ENCODE peak calls at places on chromosome 16, in ten cellular contexts. U is cardiac muscle cell, X is astrocyte of the spinal cord, D is cardiac fibroblast, G is IMR-90, K is psoas muscle, P is left ventricle myocardium inferior, L is tibial artery, V is right atrium auricular region, Y is fibroblast of lung. R is an unnamed sample.

GRCh38 chr16:8828541-8829165 is 31.0 kb downstream of the PMM2 start:
- DNase-seq in P (no peak), D (no peak), V (no peak), Y (peak; percentile 27), U (no peak), L (no peak), X (no peak), K (no peak), G (no peak), R (no peak)

GRCh38 chr16:59574296-59574695 is 840.2 kb upstream of the GOT2 start:
- DNase-seq in U (no peak), X (no peak), K (no peak), V (no peak), D (no peak), L (no peak), P (no peak), Y (no peak), G (no peak), R (no peak)

GRCh38 chr16:75494696-75495601 is at the start of gene CHST6:
- DNase-seq in K (no peak), G (no peak), X (peak; percentile 22), Y (peak; percentile 52), U (peak; percentile 73), L (no peak), D (peak; percentile 31), P (peak; percentile 41), V (no peak), R (no peak)

GRCh38 chr16:7440886-7441400 is 108.3 kb downstream of the RBFOX1 start:
- DNase-seq in X (no peak), L (no peak), Y (no peak), P (no peak), D (no peak), V (no peak), U (no peak), G (no peak), K (no peak), R (no peak)

GRCh38 chr16:72072514-72073342 is 9.7 kb downstream of the HPR start:
- DNase-seq in D (peak; percentile 85), X (no peak), V (no peak), U (peak; percentile 3), G (no peak), P (no peak), K (no peak), L (peak; percentile 27), Y (peak; percentile 23), R (peak; percentile 10)

GRCh38 chr16:86751081-86752030 is 173.0 kb downstream of the FOXL1 start:
- DNase-seq in G (peak; percentile 87), L (peak; percentile 63), D (peak; percentile 88), P (no peak), U (no peak), Y (peak; percentile 92), X (peak; percentile 94), V (no peak), K (no peak), R (peak; percentile 70)

GRCh38 chr16:67384778-67385510 is 8.4 kb downstream of the TPPP3 start:
- DNase-seq in Y (peak; percentile 60), D (peak; percentile 52), X (no peak), V (no peak), U (no peak), L (no peak), K (no peak), G (no peak), P (no peak), R (no peak)

GRCh38 chr16:57955572-57955971 is 15.4 kb downstream of the CNGB1 start:
- DNase-seq in G (no peak), D (no peak), K (no peak), Y (peak; percentile 8), V (no peak), P (no peak), L (no peak), U (no peak), X (no peak), R (no peak)

GRCh38 chr16:10511829-10512228 is 68.6 kb downstream of the EMP2 start:
- DNase-seq in V (no peak), K (no peak), L (no peak), D (no peak), U (no peak), X (no peak), P (no peak), G (no peak), Y (no peak), R (no peak)

GRCh38 chr16:54203851-54204505 is 82.6 kb downstream of the IRX3 start:
- DNase-seq in Y (no peak), L (no peak), G (no peak), X (no peak), K (no peak), P (no peak), U (no peak), V (no peak), D (no peak), R (no peak)

GRCh38 chr16:54577566-54578180 is 291.1 kb upstream of the IRX3 start:
- DNase-seq in U (no peak), K (no peak), Y (no peak), V (no peak), P (no peak), G (no peak), D (no peak), L (no peak), X (no peak), R (no peak)

GRCh38 chr16:79651363-79651762 is 50.8 kb upstream of the MAF start:
- DNase-seq in P (peak; percentile 28), Y (peak; percentile 85), U (no peak), X (peak; percentile 83), L (peak; percentile 75), G (peak; percentile 1), K (peak; percentile 66), D (peak; percentile 69), V (peak; percentile 62), R (no peak)

GRCh38 chr16:59698341-59698979 is 964.3 kb upstream of the GOT2 start:
- DNase-seq in L (no peak), Y (peak; percentile 76), V (no peak), K (no peak), P (no peak), G (peak; percentile 32), D (peak; percentile 3), X (peak; percentile 58), U (no peak), R (peak; percentile 4)

GRCh38 chr16:87686697-87687570 is 78.9 kb downstream of the KLHDC4 start:
- DNase-seq in D (peak; percentile 8), Y (peak; percentile 6), U (no peak), P (no peak), G (no peak), L (no peak), K (no peak), V (no peak), X (no peak), R (no peak)

GRCh38 chr16:1989209-1989825 is 453 bp upstream of the SYNGR3 start:
- DNase-seq in Y (no peak), G (no peak), K (no peak), X (no peak), P (no peak), L (no peak), V (no peak), D (no peak), U (no peak), R (no peak)
- H3K4me3 ChIP-seq in Y (no peak overlapping the region), G (peak overlapping the region; percentile 52), K (no peak overlapping the region), X (no peak overlapping the region), P (no peak overlapping the region), L (no peak overlapping the region), V (no peak overlapping the region), D (no peak overlapping the region), U (no peak overlapping the region), R (no peak overlapping the region)

DNA sequence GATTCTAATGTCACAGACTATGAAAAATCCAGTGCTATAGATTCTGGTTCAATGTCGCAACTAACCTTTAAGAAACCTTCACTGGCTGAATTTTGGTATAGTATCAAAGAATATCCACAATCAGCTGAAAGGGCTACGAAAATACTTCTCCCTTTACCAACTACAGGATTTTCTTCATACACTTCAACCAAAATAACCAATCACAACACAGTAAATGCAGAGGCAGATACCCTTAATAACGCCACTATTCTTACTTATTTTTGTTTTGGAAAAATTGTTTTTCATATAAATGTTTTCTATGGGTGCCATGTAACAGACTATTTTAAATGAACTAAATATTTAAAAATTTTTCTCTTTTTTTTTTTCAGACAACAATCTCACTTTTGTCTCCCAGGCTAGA is 48.9 kb upstream of the TRAP1 start:
- DNase-seq in P (no peak), Y (no peak), V (no peak), L (no peak), X (no peak), U (no peak), G (no peak), D (no peak), K (no peak), R (no peak)
- TF ChIP-seq CTCF in P (no peak), Y (no peak), V (no peak), L (no peak), X (no peak), U (no peak), G (no peak), D (no peak), K (no peak), R (no peak)

GRCh38 chr16:534089-534635 is 6.7 kb downstream of the CAPN15 start:
- DNase-seq in K (peak; percentile 90), U (no peak), G (no peak), V (no peak), P (no peak), X (no peak), Y (no peak), L (no peak), D (no peak), R (no peak)
- H3K4me3 ChIP-seq in K (peak overlapping the region; percentile 45), U (no peak overlapping the region), G (no peak overlapping the region), V (no peak overlapping the region), P (no peak overlapping the region), X (no peak overlapping the region), Y (no peak overlapping the region), L (no peak overlapping the region), D (no peak overlapping the region), R (no peak overlapping the region)

DNA sequence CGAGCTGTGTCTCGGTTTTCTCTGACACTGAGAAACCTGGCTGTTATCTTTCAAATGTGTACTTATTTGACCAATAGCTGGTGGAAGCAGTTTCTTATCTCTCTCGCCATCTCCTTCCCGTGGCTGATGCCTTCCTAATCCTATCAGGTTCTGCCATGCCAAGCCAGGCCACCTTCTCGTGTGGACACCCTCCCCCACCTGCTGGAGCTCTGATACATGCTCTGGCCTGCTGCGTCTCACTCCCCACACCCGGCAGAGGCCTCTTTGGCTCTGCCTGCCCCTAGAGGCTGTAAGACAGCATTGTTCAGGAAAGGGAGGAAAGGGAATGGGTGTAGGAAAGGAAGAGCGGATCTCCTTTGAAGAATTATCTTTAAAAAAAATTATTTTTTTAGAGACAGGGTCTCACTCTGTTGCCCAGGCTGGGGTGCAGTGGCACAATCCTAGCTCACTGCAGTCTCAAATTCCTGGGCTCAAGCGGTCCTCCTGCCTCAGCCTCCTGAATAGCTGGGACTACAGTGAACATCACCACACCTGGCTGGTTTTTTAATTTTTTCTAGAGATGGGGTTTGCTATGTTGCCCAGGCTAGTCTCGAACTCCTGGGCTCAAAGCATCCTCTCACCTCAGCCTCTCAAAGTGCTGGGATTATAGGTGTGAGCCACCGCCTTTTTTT is 7.5 kb upstream of the ARMC5 start:
- DNase-seq in D (peak; percentile 77), X (peak; percentile 76), Y (peak; percentile 78), K (peak; percentile 80), P (peak; percentile 46), V (no peak), L (peak; percentile 34), U (peak; percentile 75), G (peak; percentile 80), R (no peak)
- TF ChIP-seq CTCF in D (peak; percentile 85), X (peak; percentile 84), Y (peak; percentile 79), K (peak; percentile 49), P (peak; percentile 66), V (no peak), L (peak; percentile 51), U (peak; percentile 78), G (peak; percentile 72), R (peak; percentile 65)

R was measured in HFF-Myc.